ENCODE peak calls at places on chromosomes 1 and 21, in six cellular contexts. R is AG04449, M is tibial nerve, Q is omental fat pad, S is A673, U is HL-60. G is an unnamed sample.

GRCh38 chr1:1631793-1632420 is at the start of gene MMP23B:
- DNase-seq in R (no peak), M (no peak), Q (no peak), S (no peak), U (no peak), G (no peak)

GRCh38 chr1:119510046-119510445 is 3.0 kb downstream of the HSD3B1 start:
- DNase-seq in R (no peak), M (no peak), Q (no peak), S (no peak), U (no peak), G (no peak)

GRCh38 chr1:205056188-205056611 is 13.2 kb downstream of the CNTN2 start:
- DNase-seq in R (no peak), M (no peak), Q (no peak), S (no peak), U (no peak), G (no peak)

GRCh38 chr21:44455524-44456206 is 355 bp downstream of the LRRC3 start:
- DNase-seq in R (no peak), M (no peak), Q (no peak), S (peak; percentile 49), U (peak; percentile 49), G (no peak)

GRCh38 chr1:172275478-172275877 is 145.0 kb upstream of the C1orf105 start:
- DNase-seq in R (no peak), M (no peak), Q (no peak), S (no peak), U (no peak), G (no peak)

GRCh38 chr1:164983023-164983650 is 373.4 kb downstream of the LMX1A start:
- DNase-seq in R (no peak), M (no peak), Q (no peak), S (no peak), U (no peak), G (no peak)

GRCh38 chr1:230186003-230186863 is 119.2 kb downstream of the GALNT2 start:
- DNase-seq in R (peak; percentile 46), M (no peak), Q (no peak), S (peak; percentile 85), U (no peak), G (peak; percentile 43)

GRCh38 chr1:212218911-212219310 is 66.3 kb upstream of the PPP2R5A start:
- DNase-seq in R (peak; percentile 44), M (no peak), Q (no peak), S (no peak), U (peak; percentile 13), G (peak; percentile 80)

GRCh38 chr1:59686170-59686569 is 128.6 kb upstream of the HOOK1 start:
- DNase-seq in R (no peak), M (no peak), Q (no peak), S (no peak), U (no peak), G (no peak)

GRCh38 chr1:113389953-113390834 is at the start of gene MAGI3:
- DNase-seq in R (peak; percentile 83), M (peak; percentile 96), Q (peak; percentile 88), S (peak; percentile 99), U (peak; percentile 95), G (peak; percentile 96)

GRCh38 chr1:241715956-241716355 is 63.9 kb downstream of the WDR64 start:
- DNase-seq in R (no peak), M (no peak), Q (no peak), S (peak; percentile 17), U (no peak), G (no peak)

GRCh38 chr1:196677781-196678509 is 26.1 kb downstream of the CFH start:
- DNase-seq in R (no peak), M (no peak), Q (no peak), S (no peak), U (no peak), G (no peak)

GRCh38 chr1:64743954-64744491 is 852 bp upstream of the RAVER2 start:
- DNase-seq in R (no peak), M (no peak), Q (no peak), S (no peak), U (no peak), G (no peak)

GRCh38 chr21:23837564-23837963 is 1769.7 kb downstream of the MRPL39 start:
- DNase-seq in R (no peak), M (no peak), Q (no peak), S (no peak), U (no peak), G (no peak)

GRCh38 chr1:76247261-76247852 is 172.8 kb downstream of the ST6GALNAC3 start:
- DNase-seq in R (no peak), M (no peak), Q (no peak), S (no peak), U (no peak), G (no peak)

GRCh38 chr1:47914218-47914937 is 82.8 kb downstream of the TRABD2B start:
- DNase-seq in R (no peak), M (no peak), Q (no peak), S (no peak), U (no peak), G (no peak)

GRCh38 chr1:86150553-86151055 is 6.0 kb downstream of the COL24A1 start:
- DNase-seq in R (no peak), M (no peak), Q (no peak), S (no peak), U (no peak), G (no peak)

GRCh38 chr1:42442641-42443040 is 13.2 kb downstream of the ZMYND12 start:
- DNase-seq in R (no peak), M (no peak), Q (no peak), S (no peak), U (peak; percentile 10), G (no peak)

GRCh38 chr1:165395522-165396300 is 39.2 kb upstream of the LMX1A start:
- DNase-seq in R (no peak), M (no peak), Q (no peak), S (no peak), U (no peak), G (no peak)

GRCh38 chr1:57067863-57068262 is 102.0 kb upstream of the C8B start:
- DNase-seq in R (no peak), M (no peak), Q (no peak), S (peak; percentile 35), U (no peak), G (no peak)

GRCh38 chr1:38728176-38728908 is 131.2 kb downstream of the RRAGC start:
- DNase-seq in R (peak; percentile 77), M (peak; percentile 4), Q (peak; percentile 29), S (peak; percentile 100), U (no peak), G (no peak)

GRCh38 chr1:70044832-70045231 is 160.5 kb downstream of the LRRC40 start:
- DNase-seq in R (peak; percentile 33), M (no peak), Q (no peak), S (peak; percentile 35), U (no peak), G (no peak)

GRCh38 chr1:59484090-59484489 is 187.2 kb downstream of the FGGY start:
- DNase-seq in R (peak; percentile 74), M (no peak), Q (no peak), S (peak; percentile 58), U (no peak), G (peak; percentile 46)

GRCh38 chr1:61490924-61491323 is 234.0 kb downstream of the TM2D1 start:
- DNase-seq in R (no peak), M (no peak), Q (no peak), S (no peak), U (no peak), G (no peak)

GRCh38 chr1:168069384-168069783 is 67.3 kb downstream of the GPR161 start:
- DNase-seq in R (no peak), M (no peak), Q (no peak), S (no peak), U (no peak), G (no peak)
- TF ChIP-seq CTCF in R (no peak), M (no peak), Q (no peak), S (no peak), U (no peak), G (no peak)

GRCh38 chr1:50967416-50968020 is 2.5 kb upstream of the CDKN2C start:
- DNase-seq in R (no peak), M (no peak), Q (no peak), S (no peak), U (peak; percentile 30), G (no peak)

GRCh38 chr1:50970508-50970885 is 452 bp downstream of the CDKN2C start:
- DNase-seq in R (no peak), M (no peak), Q (no peak), S (no peak), U (no peak), G (no peak)

GRCh38 chr1:50968021-50968883 is 1.8 kb upstream of the CDKN2C start:
- DNase-seq in R (no peak), M (peak; percentile 75), Q (peak; percentile 47), S (peak; percentile 96), U (peak; percentile 93), G (peak; percentile 85)

GRCh38 chr1:50969611-50970507 is at the start of gene CDKN2C:
- DNase-seq in R (peak; percentile 65), M (peak; percentile 77), Q (peak; percentile 66), S (peak; percentile 94), U (peak; percentile 75), G (peak; percentile 65)

DNA sequence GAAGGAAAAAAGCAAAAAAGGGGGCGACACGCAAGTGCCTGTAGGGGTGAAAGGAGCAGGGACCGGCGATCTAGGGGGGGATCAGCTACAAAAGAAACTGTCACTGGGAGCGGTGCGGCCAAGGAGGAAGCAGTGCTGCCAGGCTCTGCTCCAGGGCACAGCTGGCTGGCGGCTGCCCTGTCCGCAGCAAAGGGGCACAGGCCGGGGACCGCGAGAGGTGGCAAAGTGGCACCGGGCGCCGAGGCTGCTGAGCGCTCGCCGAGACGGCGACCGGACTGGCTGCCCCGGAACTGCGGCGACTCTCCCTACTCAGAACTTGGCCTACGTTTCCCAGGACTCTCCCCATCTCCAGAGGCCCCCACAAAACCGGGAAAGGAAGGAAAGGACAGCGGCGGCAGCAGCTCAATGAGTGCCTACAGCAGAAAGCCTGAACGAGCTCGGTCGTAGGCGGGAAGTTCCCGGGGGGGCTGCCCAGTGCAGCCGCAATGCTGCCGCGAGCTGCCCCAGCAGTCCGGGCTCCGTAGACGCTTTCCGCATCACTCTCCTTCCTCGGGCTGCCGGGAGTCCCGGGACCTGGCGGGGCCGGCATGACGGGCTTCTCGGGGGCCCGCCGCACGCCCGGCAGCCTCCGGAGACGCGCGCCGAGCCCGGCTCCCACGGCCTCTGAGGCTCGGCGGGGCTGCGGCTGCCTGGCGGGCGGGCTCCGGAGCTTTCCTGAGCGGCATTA is 998 bp upstream of the CDKN2C start:
- DNase-seq in R (no peak), M (peak; percentile 9), Q (no peak), S (peak; percentile 53), U (peak; percentile 77), G (no peak)
- TF ChIP-seq CTCF in R (no peak), M (no peak), Q (no peak), S (no peak), U (no peak), G (no peak)

GRCh38 chr1:91791103-91791502 is 94.8 kb downstream of the TGFBR3 start:
- DNase-seq in R (no peak), M (no peak), Q (no peak), S (peak; percentile 85), U (no peak), G (no peak)

GRCh38 chr1:91791691-91792392 is 94.1 kb downstream of the TGFBR3 start:
- DNase-seq in R (no peak), M (no peak), Q (no peak), S (no peak), U (no peak), G (no peak)

GRCh38 chr1:91793189-91793588 is 92.8 kb downstream of the TGFBR3 start:
- DNase-seq in R (no peak), M (no peak), Q (no peak), S (no peak), U (no peak), G (no peak)

GRCh38 chr1:91793877-91794276 is 92.1 kb downstream of the TGFBR3 start:
- DNase-seq in R (no peak), M (no peak), Q (no peak), S (no peak), U (no peak), G (no peak)

GRCh38 chr1:91792393-91793032 is 93.4 kb downstream of the TGFBR3 start:
- DNase-seq in R (no peak), M (no peak), Q (no peak), S (peak; percentile 17), U (no peak), G (no peak)
- TF ChIP-seq CTCF in R (no peak), M (no peak), Q (no peak), S (no peak), U (no peak), G (no peak)

GRCh38 chr1:15328785-15329480 is 80.8 kb upstream of the EFHD2 start:
- DNase-seq in R (no peak), M (peak; percentile 48), Q (no peak), S (no peak), U (peak; percentile 27), G (no peak)
- TF ChIP-seq CTCF in R (no peak), M (peak; percentile 26), Q (no peak), S (no peak), U (no peak), G (peak; percentile 48)

G was measured in AG09319.